ENCODE peak calls at places on chromosome 12, in eight cellular contexts. M, X, A, W, D, P, G and N are unnamed samples. For H3K4me1, the result is how much of the 10 kb centered on the place peaks cover.

GRCh38 chr12:55940065-55940732 is 9.2 kb downstream of the DGKA start:
- DNase-seq in M (peak), X (peak), A (peak), W (peak), D (peak), P (peak), G (peak), N (peak)

GRCh38 chr12:105106621-105107020 is 910 bp upstream of the WASHC4 start:
- DNase-seq in M (no peak), X (no peak), A (no peak), W (no peak), D (no peak), P (no peak), G (no peak), N (no peak)

GRCh38 chr12:46267618-46268348 is 1.1 kb downstream of the SLC38A1 start:
- DNase-seq in M (no peak), X (no peak), A (peak), W (peak), D (peak), P (no peak), G (peak), N (no peak)

GRCh38 chr12:126667340-126667739 is 1599.6 kb upstream of the TMEM132C start:
- DNase-seq in M (no peak), X (no peak), A (no peak), W (peak), D (no peak), P (no peak), G (no peak), N (no peak)

GRCh38 chr12:87142346-87142745 is 886.2 kb upstream of the MGAT4C start:
- DNase-seq in M (no peak), X (no peak), A (no peak), W (no peak), D (no peak), P (no peak), G (no peak), N (no peak)

GRCh38 chr12:14774074-14774943 is 29.0 kb downstream of the WBP11 start:
- DNase-seq in M (peak), X (peak), A (peak), W (peak), D (peak), P (peak), G (peak), N (peak)

GRCh38 chr12:131835616-131836171 is 7.5 kb downstream of the MMP17 start:
- DNase-seq in M (no peak), X (no peak), A (no peak), W (no peak), D (no peak), P (no peak), G (no peak), N (no peak)

GRCh38 chr12:29882771-29883315 is 99.1 kb upstream of the TMTC1 start:
- DNase-seq in M (no peak), X (no peak), A (no peak), W (no peak), D (no peak), P (no peak), G (no peak), N (no peak)

GRCh38 chr12:111792155-111792876 is 25.6 kb downstream of the ALDH2 start:
- DNase-seq in M (no peak), X (no peak), A (peak), W (peak), D (no peak), P (peak), G (peak), N (peak)

GRCh38 chr12:120757949-120758348 is 32.3 kb downstream of the ACADS start:
- DNase-seq in M (no peak), X (no peak), A (no peak), W (no peak), D (no peak), P (no peak), G (no peak), N (no peak)

GRCh38 chr12:97148941-97149559 is 242.0 kb downstream of the NEDD1 start:
- DNase-seq in M (peak), X (no peak), A (peak), W (peak), D (peak), P (peak), G (peak), N (peak)

GRCh38 chr12:108004368-108004767 is 124.7 kb upstream of the WSCD2 start:
- DNase-seq in M (no peak), X (no peak), A (no peak), W (no peak), D (no peak), P (no peak), G (no peak), N (no peak)

GRCh38 chr12:62631531-62632520 is 165.2 kb downstream of the MON2 start:
- DNase-seq in M (peak), X (no peak), A (peak), W (peak), D (no peak), P (peak), G (peak), N (peak)

GRCh38 chr12:12273291-12273957 is 6.6 kb upstream of the LRP6 start:
- DNase-seq in M (no peak), X (no peak), A (no peak), W (no peak), D (no peak), P (no peak), G (no peak), N (no peak)

GRCh38 chr12:122003646-122004611 is 17.8 kb upstream of the BCL7A start:
- DNase-seq in M (no peak), X (no peak), A (no peak), W (no peak), D (no peak), P (no peak), G (no peak), N (no peak)

GRCh38 chr12:28191018-28191595 is 851 bp downstream of the CCDC91 start:
- DNase-seq in M (peak), X (peak), A (peak), W (no peak), D (peak), P (no peak), G (no peak), N (no peak)

GRCh38 chr12:56040151-56040550 is 1.6 kb upstream of the RPS26 start:
- DNase-seq in M (no peak), X (no peak), A (no peak), W (no peak), D (no peak), P (no peak), G (no peak), N (no peak)

GRCh38 chr12:104167519-104168458 is 29.8 kb upstream of the NFYB start:
- DNase-seq in M (no peak), X (no peak), A (no peak), W (no peak), D (no peak), P (no peak), G (no peak), N (no peak)

GRCh38 chr12:124279846-124280360 is 15.0 kb upstream of the RFLNA start:
- DNase-seq in M (no peak), X (no peak), A (no peak), W (no peak), D (no peak), P (no peak), G (no peak), N (no peak)

GRCh38 chr12:78149459-78149858 is 318.8 kb downstream of the NAV3 start:
- DNase-seq in M (no peak), X (no peak), A (no peak), W (peak), D (no peak), P (no peak), G (no peak), N (no peak)

GRCh38 chr12:24363177-24363754 is 413.8 kb upstream of the SOX5 start:
- DNase-seq in M (no peak), X (no peak), A (no peak), W (no peak), D (no peak), P (peak), G (no peak), N (no peak)

GRCh38 chr12:19430988-19431387 is 8.3 kb upstream of the AEBP2 start:
- DNase-seq in M (no peak), X (no peak), A (no peak), W (peak), D (no peak), P (no peak), G (no peak), N (no peak)

GRCh38 chr12:71840226-71840847 is 778 bp downstream of the TBC1D15 start:
- DNase-seq in M (no peak), X (no peak), A (peak), W (peak), D (no peak), P (no peak), G (no peak), N (no peak)

GRCh38 chr12:57452937-57453509 is 2.1 kb upstream of the INHBE start:
- DNase-seq in M (peak), X (no peak), A (peak), W (peak), D (no peak), P (peak), G (peak), N (peak)

GRCh38 chr12:45331552-45331951 is 115.7 kb downstream of the ANO6 start:
- DNase-seq in M (no peak), X (no peak), A (no peak), W (peak), D (no peak), P (no peak), G (no peak), N (no peak)

GRCh38 chr12:31482816-31483215 is 108.1 kb downstream of the DENND5B start:
- DNase-seq in M (no peak), X (no peak), A (no peak), W (peak), D (no peak), P (no peak), G (no peak), N (no peak)

GRCh38 chr12:124326899-124327298 is 32.0 kb downstream of the RFLNA start:
- DNase-seq in M (no peak), X (no peak), A (no peak), W (no peak), D (no peak), P (no peak), G (no peak), N (no peak)

GRCh38 chr12:57736743-57737466 is 1.6 kb downstream of the AGAP2 start:
- DNase-seq in M (no peak), X (no peak), A (no peak), W (no peak), D (peak), P (no peak), G (no peak), N (no peak)

GRCh38 chr12:27575099-27575779 is 51.2 kb downstream of the PPFIBP1 start:
- DNase-seq in M (no peak), X (no peak), A (no peak), W (peak), D (no peak), P (no peak), G (no peak), N (no peak)

GRCh38 chr12:106044773-106045172 is 94.0 kb downstream of the NUAK1 start:
- DNase-seq in M (no peak), X (no peak), A (no peak), W (peak), D (no peak), P (no peak), G (no peak), N (no peak)

GRCh38 chr12:118611295-118611694 is 234.9 kb downstream of the SUDS3 start:
- DNase-seq in M (no peak), X (peak), A (peak), W (no peak), D (no peak), P (no peak), G (no peak), N (no peak)

GRCh38 chr12:50924439-50925341 is 27.7 kb upstream of the HIGD1C start:
- DNase-seq in M (peak), X (peak), A (peak), W (peak), D (peak), P (peak), G (peak), N (peak)

GRCh38 chr12:69475237-69475984 is 5.2 kb downstream of the FRS2 start:
- DNase-seq in M (no peak), X (no peak), A (no peak), W (peak), D (no peak), P (no peak), G (no peak), N (no peak)

GRCh38 chr12:111219440-111219839 is 149.5 kb downstream of the PHETA1 start:
- DNase-seq in M (no peak), X (no peak), A (no peak), W (no peak), D (no peak), P (no peak), G (no peak), N (no peak)

GRCh38 chr12:128549621-128550020 is 274.1 kb downstream of the SLC15A4 start:
- DNase-seq in M (no peak), X (no peak), A (no peak), W (no peak), D (no peak), P (no peak), G (no peak), N (no peak)

GRCh38 chr12:19129486-19130223 is at the start of gene PLEKHA5:
- DNase-seq in M (peak), X (peak), A (peak), W (peak), D (peak), P (peak), G (peak), N (peak)

GRCh38 chr12:3366451-3367155 is 124.4 kb upstream of the PRMT8 start:
- DNase-seq in M (no peak), X (no peak), A (no peak), W (no peak), D (no peak), P (no peak), G (no peak), N (no peak)

GRCh38 chr12:42296503-42297109 is 29.3 kb downstream of the ZCRB1 start:
- DNase-seq in M (no peak), X (no peak), A (no peak), W (peak), D (no peak), P (no peak), G (no peak), N (peak)

GRCh38 chr12:120239776-120240494 is 25.6 kb downstream of the PXN start:
- DNase-seq in M (no peak), X (no peak), A (no peak), W (no peak), D (no peak), P (no peak), G (no peak), N (no peak)

DNA sequence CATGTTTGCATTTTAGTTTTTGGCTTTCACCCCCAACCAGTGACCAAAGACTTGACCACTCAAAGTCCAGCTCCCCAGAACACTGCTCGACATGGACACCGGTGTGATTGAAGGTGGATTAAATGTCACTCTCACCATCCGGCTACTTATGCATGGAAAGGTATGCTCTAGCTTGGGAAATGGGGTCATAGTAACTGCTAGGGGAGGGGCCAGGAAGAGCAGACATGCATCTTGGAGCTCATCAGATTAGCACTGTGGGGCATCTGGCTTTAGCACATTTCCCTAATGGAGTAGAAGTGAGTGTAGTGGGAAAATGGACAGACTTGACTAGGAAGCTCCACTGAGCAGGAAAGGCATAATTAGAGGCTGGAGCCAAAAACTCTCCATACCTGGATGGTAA is 2.8 kb downstream of the PCBP2 start:
- DNase-seq in M (no peak), X (no peak), A (no peak), W (no peak), D (no peak), P (no peak), G (no peak), N (no peak)
- H3K4me3 ChIP-seq in M (no peak), X (no peak), A (no peak), W (no peak), D (no peak), P (peak), G (no peak), N (no peak)

GRCh38 chr12:123062682-123063426 is 82.4 kb downstream of the ARL6IP4 start:
- DNase-seq in M (peak), X (peak), A (peak), W (peak), D (no peak), P (no peak), G (no peak), N (peak)

GRCh38 chr12:123063535-123063934 is 83.1 kb downstream of the ARL6IP4 start:
- DNase-seq in M (no peak), X (no peak), A (no peak), W (peak), D (no peak), P (no peak), G (no peak), N (no peak)

GRCh38 chr12:123065666-123066457 is 85.0 kb downstream of the PITPNM2 start:
- DNase-seq in M (no peak), X (no peak), A (no peak), W (no peak), D (no peak), P (no peak), G (no peak), N (no peak)

GRCh38 chr12:123064885-123065619 is 84.6 kb downstream of the ARL6IP4 start:
- DNase-seq in M (no peak), X (no peak), A (no peak), W (peak), D (no peak), P (no peak), G (no peak), N (no peak)

DNA sequence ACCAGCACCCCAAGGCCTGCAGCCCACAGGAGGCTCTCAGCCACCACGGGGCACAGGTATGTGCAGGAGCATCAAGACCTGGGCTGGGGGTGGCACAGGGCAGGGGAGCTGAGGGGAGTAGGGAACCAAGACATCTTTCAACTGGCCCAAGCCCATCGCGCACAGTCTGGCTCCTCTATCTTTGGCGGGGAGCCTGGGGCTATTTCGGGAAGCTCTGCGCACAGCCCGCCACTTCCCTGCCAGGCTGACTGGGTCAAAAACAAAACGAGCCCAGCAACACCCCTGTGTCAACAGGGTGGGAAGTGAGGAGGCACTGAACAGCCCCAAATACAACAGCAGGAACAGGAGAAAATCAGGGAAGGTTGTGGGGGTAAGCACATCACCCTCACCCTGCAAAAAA is 83.9 kb downstream of the ARL6IP4 start:
- DNase-seq in M (no peak), X (no peak), A (peak), W (no peak), D (no peak), P (peak), G (peak), N (peak)
- H3K4me1 ChIP-seq in M (under half), X (under half), A (half or more), W (under half), D (under half), P (half or more), G (under half), N (half or more)

GRCh38 chr12:109888179-109889020 is 8.1 kb upstream of the GLTP start:
- DNase-seq in M (no peak), X (no peak), A (no peak), W (peak), D (peak), P (no peak), G (no peak), N (no peak)
- H3K27ac ChIP-seq in M (peak), X (no peak), A (no peak), W (peak), D (peak), P (peak), G (peak), N (no peak)

GRCh38 chr12:54455760-54456469 is 17.5 kb downstream of the GTSF1 start:
- DNase-seq in M (no peak), X (no peak), A (no peak), W (no peak), D (no peak), P (no peak), G (no peak), N (no peak)
- H3K4me3 ChIP-seq in M (no peak), X (no peak), A (no peak), W (no peak), D (no peak), P (no peak), G (no peak), N (no peak)

DNA sequence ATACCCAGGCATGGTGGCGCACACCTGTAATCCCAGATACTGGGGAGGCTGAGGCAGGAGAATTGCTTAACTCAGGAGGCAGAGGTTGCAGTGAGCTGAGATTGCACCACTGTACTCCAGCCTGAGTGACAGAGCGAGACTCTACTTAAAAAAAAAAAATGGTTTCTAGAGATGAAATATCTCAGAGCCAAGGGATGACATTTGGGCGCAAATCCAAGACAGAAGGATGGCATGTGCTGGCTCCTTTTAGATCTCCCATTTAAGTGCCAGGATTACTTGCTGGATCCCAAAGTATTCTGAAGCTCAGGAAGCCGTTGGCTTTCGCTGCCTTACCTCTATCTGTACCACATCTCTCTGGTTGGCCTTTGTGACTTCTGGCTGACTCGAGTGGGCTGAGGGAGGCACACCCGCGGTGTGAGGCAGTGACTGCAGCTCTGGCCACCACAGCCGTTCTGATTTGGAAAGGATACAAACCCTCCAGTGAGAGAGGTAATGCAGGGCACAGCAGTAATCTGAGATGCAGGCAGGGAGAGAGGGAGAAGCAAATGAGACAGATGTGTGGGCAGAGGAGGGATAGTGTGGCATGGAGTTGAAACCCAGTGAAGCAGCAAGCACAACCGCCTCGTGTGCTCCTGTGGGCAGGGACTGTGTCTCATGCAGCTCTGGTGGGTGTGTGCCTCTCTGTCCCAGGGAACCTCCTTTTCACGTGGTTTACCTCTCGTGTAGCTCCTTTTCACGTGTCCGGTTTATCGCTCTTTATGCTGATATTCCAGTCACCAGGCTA is 4.9 kb downstream of the B4GALNT3 start:
- DNase-seq in M (no peak), X (no peak), A (peak), W (no peak), D (no peak), P (no peak), G (no peak), N (no peak)
- H3K4me1 ChIP-seq in M (under half), X (under half), A (half or more), W (under half), D (under half), P (half or more), G (under half), N (under half)